ENCODE peak calls at places on chromosomes 6 and 20, in nine cellular contexts. P is tibial nerve; A is NT2/D1; L is pancreas; U is heart left ventricle; X is CD8-positive, alpha-beta T cell; G is cardiac muscle cell; M is adrenal gland; V is left ventricle myocardium inferior. C is an unnamed sample. For H3K9me3 and H3K27me3, the result is how much of the 10 kb centered on the place peaks cover.

GRCh38 chr20:24584538-24585356 is 115.3 kb downstream of the SYNDIG1 start:
- DNase-seq in P (no peak), A (no peak), L (no peak), U (no peak), X (no peak), G (no peak), M (peak), V (no peak), C (no peak)

GRCh38 chr20:52103911-52104545 is 87.6 kb downstream of the ZFP64 start:
- DNase-seq in P (no peak), A (peak), L (no peak), U (no peak), X (no peak), G (no peak), M (no peak), V (no peak), C (peak)

GRCh38 chr6:15620616-15621015 is 42.2 kb downstream of the DTNBP1 start:
- DNase-seq in P (no peak), A (no peak), L (no peak), U (no peak), X (no peak), G (peak), M (no peak), V (no peak), C (no peak)

GRCh38 chr6:111119550-111120329 is 32.4 kb downstream of the SLC16A10 start:
- DNase-seq in P (no peak), A (no peak), L (no peak), U (no peak), X (no peak), G (no peak), M (no peak), V (no peak), C (no peak)

GRCh38 chr20:45343867-45344721 is 4.1 kb downstream of the SDC4 start:
- DNase-seq in P (no peak), A (no peak), L (peak), U (no peak), X (no peak), G (peak), M (peak), V (no peak), C (no peak)

GRCh38 chr20:5845686-5846651 is 95.8 kb downstream of the SHLD1 start:
- DNase-seq in P (no peak), A (no peak), L (no peak), U (no peak), X (no peak), G (no peak), M (no peak), V (no peak), C (no peak)

GRCh38 chr20:60352017-60352416 is 393.8 kb downstream of the CDH26 start:
- DNase-seq in P (no peak), A (no peak), L (no peak), U (no peak), X (no peak), G (no peak), M (no peak), V (no peak), C (no peak)

GRCh38 chr6:24064106-24064505 is 61.9 kb upstream of the NRSN1 start:
- DNase-seq in P (no peak), A (peak), L (no peak), U (no peak), X (no peak), G (peak), M (no peak), V (no peak), C (peak)

GRCh38 chr6:111713196-111713705 is 107.6 kb upstream of the TRAF3IP2 start:
- DNase-seq in P (no peak), A (no peak), L (no peak), U (no peak), X (no peak), G (no peak), M (no peak), V (no peak), C (no peak)

GRCh38 chr6:61842005-61842404 is 444.0 kb downstream of the KHDRBS2 start:
- DNase-seq in P (no peak), A (no peak), L (no peak), U (no peak), X (no peak), G (no peak), M (no peak), V (no peak), C (no peak)

GRCh38 chr20:45378191-45378590 is at the start of gene TP53TG5:
- DNase-seq in P (no peak), A (no peak), L (no peak), U (no peak), X (no peak), G (no peak), M (no peak), V (no peak), C (no peak)

GRCh38 chr6:6546318-6547110 is 42.0 kb upstream of the LY86 start:
- DNase-seq in P (peak), A (peak), L (peak), U (peak), X (no peak), G (peak), M (peak), V (peak), C (no peak)

GRCh38 chr6:170155464-170156196 is 135.2 kb downstream of the DLL1 start:
- DNase-seq in P (no peak), A (no peak), L (peak), U (no peak), X (no peak), G (no peak), M (no peak), V (peak), C (no peak)

GRCh38 chr6:16127471-16127870 is 1.4 kb upstream of the MYLIP start:
- DNase-seq in P (no peak), A (no peak), L (no peak), U (no peak), X (no peak), G (no peak), M (no peak), V (no peak), C (no peak)

GRCh38 chr6:134422426-134423231 is 104.7 kb upstream of the SGK1 start:
- DNase-seq in P (no peak), A (no peak), L (no peak), U (no peak), X (no peak), G (no peak), M (no peak), V (no peak), C (no peak)

GRCh38 chr6:125255201-125255600 is 46.6 kb downstream of the HDDC2 start:
- DNase-seq in P (no peak), A (no peak), L (no peak), U (no peak), X (no peak), G (no peak), M (no peak), V (no peak), C (no peak)

GRCh38 chr6:143697401-143697800 is 19.6 kb downstream of the PHACTR2 start:
- DNase-seq in P (no peak), A (no peak), L (no peak), U (no peak), X (no peak), G (no peak), M (no peak), V (no peak), C (no peak)

GRCh38 chr6:103405321-103405720 is 1454.4 kb downstream of the HACE1 start:
- DNase-seq in P (no peak), A (no peak), L (no peak), U (no peak), X (no peak), G (no peak), M (no peak), V (no peak), C (no peak)

GRCh38 chr20:41563087-41563486 is 55.1 kb downstream of the CHD6 start:
- DNase-seq in P (no peak), A (no peak), L (no peak), U (no peak), X (no peak), G (no peak), M (no peak), V (no peak), C (no peak)
- H3K9me3 ChIP-seq in P (under half), A (under half), L (under half), U (under half), X (under half), G (under half), M (under half), V (under half), C (under half)

GRCh38 chr20:4151991-4152695 is 136.8 kb upstream of the RNF24 start:
- DNase-seq in P (no peak), A (no peak), L (no peak), U (no peak), X (no peak), G (no peak), M (peak), V (no peak), C (no peak)
- H3K27me3 ChIP-seq in P (under half), A (under half), L (under half), U (under half), X (under half), G (under half), M (under half), V (under half), C (under half)

GRCh38 chr6:39725632-39725997 is 407 bp upstream of the KIF6 start:
- DNase-seq in P (no peak), A (no peak), L (no peak), U (no peak), X (no peak), G (no peak), M (no peak), V (no peak), C (peak)

GRCh38 chr6:39729945-39730344 is 4.7 kb upstream of the KIF6 start:
- DNase-seq in P (no peak), A (no peak), L (no peak), U (no peak), X (no peak), G (no peak), M (no peak), V (no peak), C (no peak)

DNA sequence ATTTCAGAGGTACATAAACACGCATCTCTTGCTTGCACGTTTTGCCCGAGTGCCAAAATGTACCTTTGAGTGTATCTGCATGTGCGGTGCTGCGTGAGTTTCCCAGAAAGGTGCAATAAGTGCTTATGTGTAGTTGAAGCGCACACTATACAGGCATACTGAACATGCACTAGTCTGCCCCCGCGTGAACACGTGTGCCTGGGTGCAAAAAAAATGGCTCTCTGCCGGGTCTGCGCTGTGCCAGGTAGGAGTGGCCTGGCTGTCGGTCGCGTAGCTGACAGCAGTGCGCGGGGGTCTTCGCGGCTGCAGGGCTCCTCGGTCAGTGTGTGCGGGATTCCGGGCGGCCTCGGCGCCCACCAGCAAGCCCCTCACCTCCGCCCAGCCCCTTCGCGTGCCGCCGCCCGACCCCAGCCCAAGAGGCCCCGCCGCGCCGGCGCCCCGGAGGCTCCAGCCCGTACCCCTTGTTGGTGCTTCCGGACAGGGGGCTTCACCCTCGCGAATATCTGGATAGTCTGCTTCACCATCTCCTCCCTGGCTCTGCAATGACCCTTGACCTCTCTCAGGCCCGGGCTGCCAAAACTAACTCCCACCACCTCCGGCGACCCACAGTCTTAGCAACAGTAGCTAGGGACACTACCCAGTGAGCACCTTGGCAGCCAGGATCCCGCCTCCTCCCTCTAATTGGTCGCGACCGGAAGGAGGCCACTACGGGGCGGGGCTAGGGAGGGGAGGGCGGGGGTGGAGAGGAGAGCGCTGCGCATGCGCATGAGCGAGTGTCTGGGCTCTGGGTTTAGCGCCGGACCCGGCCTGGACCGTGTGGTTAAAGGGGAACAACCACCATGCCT is at the start of gene KIF6:
- DNase-seq in P (peak), A (peak), L (peak), U (peak), X (peak), G (peak), M (peak), V (peak), C (peak)
- H3K4me3 ChIP-seq in P (peak), A (peak), L (peak), U (peak), X (peak), G (peak), M (peak), V (peak), C (peak)

DNA sequence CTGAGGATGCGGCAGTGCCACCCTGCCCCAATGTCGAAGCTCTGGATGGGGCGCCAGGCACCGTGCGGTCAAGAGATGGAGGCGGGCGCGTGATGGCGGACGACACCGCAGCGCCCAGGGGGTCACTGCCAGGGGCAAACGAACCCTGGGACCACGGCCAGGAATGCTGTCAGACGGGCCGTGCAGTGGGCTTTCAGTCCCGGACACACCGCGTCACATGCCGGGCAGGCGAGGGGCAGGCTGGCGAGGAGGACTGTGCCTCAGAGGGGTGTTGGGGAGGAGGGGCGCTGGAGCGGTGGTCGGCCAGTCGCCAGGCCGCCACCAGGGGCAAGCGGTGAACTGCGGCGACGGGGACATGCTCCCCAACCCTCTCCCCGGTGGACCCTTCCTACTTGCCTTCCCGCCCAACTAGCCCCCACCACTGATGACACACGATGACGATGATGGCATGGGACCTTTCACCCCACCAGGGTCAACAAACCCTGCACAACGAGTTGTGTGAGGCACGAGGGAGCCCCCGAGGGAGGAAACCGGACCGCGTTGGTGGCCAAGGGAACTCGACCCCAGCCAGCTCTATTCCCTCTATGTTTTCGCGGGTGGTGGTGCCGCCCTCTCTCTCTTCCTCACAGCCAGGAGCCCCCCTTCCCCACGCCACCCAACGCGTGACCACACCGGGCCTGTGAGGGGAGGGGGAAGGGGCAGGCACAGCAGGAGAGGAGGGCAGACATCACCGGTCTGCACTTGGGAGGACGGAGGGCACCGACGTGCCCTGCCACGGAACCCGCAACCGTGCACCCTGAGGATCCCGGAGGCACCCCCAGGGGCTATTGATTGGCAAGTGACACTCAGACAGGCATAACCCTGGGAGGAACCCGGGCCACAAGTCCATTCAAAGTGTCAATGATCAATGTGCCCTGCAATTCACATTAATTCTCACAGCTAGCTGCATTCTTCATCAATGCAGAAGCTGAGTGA is 1960.9 kb upstream of the DEFB115 start:
- DNase-seq in P (no peak), A (no peak), L (peak), U (no peak), X (no peak), G (no peak), M (no peak), V (no peak), C (no peak)
- H3K9me3 ChIP-seq in P (under half), A (under half), L (under half), U (under half), X (under half), G (under half), M (under half), V (half or more), C (under half)

GRCh38 chr6:127516676-127517273 is 2.4 kb downstream of the MTCL3 start:
- DNase-seq in P (no peak), A (peak), L (no peak), U (no peak), X (no peak), G (peak), M (peak), V (no peak), C (peak)

GRCh38 chr6:127515794-127516675 is 3.1 kb downstream of the MTCL3 start:
- DNase-seq in P (no peak), A (peak), L (peak), U (peak), X (peak), G (peak), M (peak), V (peak), C (peak)

GRCh38 chr6:127518710-127519468 is at the start of gene MTCL3:
- DNase-seq in P (no peak), A (no peak), L (peak), U (no peak), X (no peak), G (no peak), M (no peak), V (peak), C (peak)

GRCh38 chr6:127518212-127518709 is 874 bp downstream of the MTCL3 start:
- DNase-seq in P (no peak), A (no peak), L (no peak), U (no peak), X (no peak), G (no peak), M (no peak), V (no peak), C (no peak)

DNA sequence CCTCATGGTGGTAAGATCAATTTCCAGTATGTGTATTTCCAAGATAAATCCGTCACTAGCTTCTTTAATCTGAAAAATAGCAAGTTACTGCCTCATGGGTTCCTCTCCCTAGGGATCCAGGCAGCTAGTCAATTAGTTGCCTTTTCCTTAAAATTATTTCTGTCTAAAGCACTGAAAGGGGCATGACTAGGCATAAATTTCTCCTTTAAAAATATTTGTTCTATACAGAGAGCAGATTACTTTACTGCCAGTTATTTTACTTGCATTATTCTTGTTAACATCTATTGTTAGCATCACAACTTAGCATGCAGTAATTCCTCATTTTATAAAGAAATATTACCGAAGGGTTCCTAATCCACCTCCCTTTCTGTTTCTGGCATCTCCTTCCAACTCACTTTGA is 1.4 kb downstream of the MTCL3 start:
- DNase-seq in P (no peak), A (no peak), L (no peak), U (no peak), X (no peak), G (no peak), M (no peak), V (no peak), C (no peak)
- H3K27me3 ChIP-seq in P (under half), A (under half), L (under half), U (half or more), X (under half), G (half or more), M (under half), V (half or more), C (under half)

GRCh38 chr20:19874328-19874727 is 116.3 kb downstream of the RIN2 start:
- DNase-seq in P (no peak), A (no peak), L (no peak), U (no peak), X (no peak), G (no peak), M (no peak), V (no peak), C (no peak)

GRCh38 chr20:19880256-19881079 is 122.4 kb downstream of the RIN2 start:
- DNase-seq in P (no peak), A (no peak), L (no peak), U (no peak), X (no peak), G (no peak), M (peak), V (no peak), C (no peak)

GRCh38 chr20:19875746-19876145 is 117.7 kb downstream of the RIN2 start:
- DNase-seq in P (no peak), A (no peak), L (no peak), U (peak), X (no peak), G (peak), M (no peak), V (peak), C (no peak)

GRCh38 chr20:19881080-19881840 is 123.2 kb downstream of the RIN2 start:
- DNase-seq in P (no peak), A (no peak), L (no peak), U (no peak), X (no peak), G (no peak), M (no peak), V (no peak), C (no peak)

GRCh38 chr20:19876828-19877227 is 118.8 kb downstream of the RIN2 start:
- DNase-seq in P (no peak), A (no peak), L (no peak), U (no peak), X (no peak), G (peak), M (no peak), V (no peak), C (no peak)
- H3K4me3 ChIP-seq in P (no peak), A (no peak), L (no peak), U (no peak), X (no peak), G (no peak), M (no peak), V (no peak), C (no peak)

GRCh38 chr6:164563866-164564265 is 745.5 kb downstream of the C6orf118 start:
- DNase-seq in P (no peak), A (no peak), L (no peak), U (no peak), X (no peak), G (no peak), M (no peak), V (no peak), C (no peak)

DNA sequence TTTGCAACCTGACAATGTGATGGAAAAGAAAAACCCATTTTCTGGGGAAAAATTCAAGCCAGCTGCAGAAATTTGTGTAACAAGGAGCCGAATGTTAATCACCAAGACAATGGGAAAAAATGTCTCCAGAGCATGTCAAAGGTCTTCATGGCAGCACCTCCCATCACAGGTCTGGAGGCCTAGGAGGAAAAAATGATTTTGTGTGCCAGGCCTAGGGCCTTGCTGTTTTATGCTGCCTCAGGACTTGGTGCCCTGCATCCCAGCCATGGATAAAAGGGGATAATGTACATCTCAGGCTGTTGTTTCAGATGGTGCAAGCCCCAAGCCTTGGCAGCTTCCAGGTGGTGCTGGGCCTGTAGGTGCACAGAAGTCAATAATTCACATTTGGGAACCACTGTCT is 747.7 kb downstream of the C6orf118 start:
- DNase-seq in P (no peak), A (no peak), L (no peak), U (no peak), X (no peak), G (no peak), M (no peak), V (no peak), C (no peak)
- H3K9me3 ChIP-seq in P (under half), A (under half), L (under half), U (under half), X (under half), G (under half), M (under half), V (under half), C (under half)

GRCh38 chr20:51005214-51005613 is 17.7 kb downstream of the KCNG1 start:
- DNase-seq in P (no peak), A (no peak), L (no peak), U (no peak), X (no peak), G (no peak), M (no peak), V (no peak), C (no peak)
- H3K27me3 ChIP-seq in P (under half), A (under half), L (under half), U (under half), X (under half), G (under half), M (under half), V (half or more), C (under half)

GRCh38 chr6:36657942-36658544 is 20.5 kb upstream of the CDKN1A start:
- DNase-seq in P (no peak), A (no peak), L (no peak), U (no peak), X (no peak), G (no peak), M (peak), V (no peak), C (no peak)

GRCh38 chr6:36655073-36655847 is 23.3 kb upstream of the CDKN1A start:
- DNase-seq in P (no peak), A (no peak), L (no peak), U (no peak), X (no peak), G (no peak), M (no peak), V (no peak), C (no peak)

GRCh38 chr6:36659271-36659670 is 19.2 kb upstream of the CDKN1A start:
- DNase-seq in P (no peak), A (no peak), L (no peak), U (no peak), X (no peak), G (no peak), M (no peak), V (no peak), C (no peak)

GRCh38 chr6:36656441-36656840 is 22.1 kb upstream of the CDKN1A start:
- DNase-seq in P (no peak), A (no peak), L (no peak), U (no peak), X (no peak), G (no peak), M (no peak), V (no peak), C (no peak)

GRCh38 chr6:36657265-36657664 is 21.2 kb upstream of the CDKN1A start:
- DNase-seq in P (no peak), A (no peak), L (no peak), U (no peak), X (no peak), G (no peak), M (no peak), V (no peak), C (no peak)
- H3K4me3 ChIP-seq in P (no peak), A (no peak), L (no peak), U (no peak), X (no peak), G (no peak), M (no peak), V (no peak), C (no peak)

C was measured in HAP-1.